ENCODE peak calls at places on chromosomes 5 and 9, in ten cellular contexts. G is ovary; V is naive thymus-derived CD4-positive, alpha-beta T cell; W is heart left ventricle; H is effector memory CD4-positive, alpha-beta T cell; A is lung; O is neuronal stem cell; K is CD8-positive, alpha-beta T cell; E is MG63; Z is endodermal cell. N is an unnamed sample. For H3K36me3 and H3K27me3, the result is how much of the 10 kb centered on the place peaks cover.

GRCh38 chr9:137491735-137492432 is 32.8 kb upstream of the NSMF start:
- DNase-seq in A (no peak), K (no peak), V (no peak), H (no peak), O (no peak), E (no peak), W (no peak), Z (no peak), G (no peak), N (peak)

GRCh38 chr5:136467632-136468031 is 102.3 kb upstream of the TRPC7 start:
- DNase-seq in W (no peak), O (no peak), K (no peak), H (no peak), G (no peak), Z (no peak), V (no peak), E (no peak), A (no peak), N (no peak)

GRCh38 chr9:137136926-137137607 is 1.9 kb upstream of the GRIN1 start:
- DNase-seq in Z (peak), V (no peak), A (no peak), H (no peak), E (no peak), O (no peak), K (no peak), W (no peak), G (no peak), N (peak)

GRCh38 chr9:126424511-126424910 is 97.9 kb downstream of the MVB12B start:
- DNase-seq in V (no peak), H (no peak), O (no peak), G (no peak), Z (no peak), E (no peak), K (no peak), W (no peak), A (no peak), N (no peak)

GRCh38 chr9:92616199-92617129 is 53.5 kb downstream of the IPPK start:
- DNase-seq in V (no peak), A (no peak), G (peak), E (no peak), Z (no peak), W (no peak), O (no peak), K (no peak), H (no peak), N (no peak)

GRCh38 chr9:89022902-89023301 is 31.6 kb downstream of the S1PR3 start:
- DNase-seq in K (no peak), E (peak), O (no peak), A (peak), Z (no peak), W (peak), G (no peak), V (no peak), H (no peak), N (no peak)

GRCh38 chr9:93217706-93218105 is 33.8 kb downstream of the WNK2 start:
- DNase-seq in Z (no peak), V (no peak), G (no peak), H (no peak), E (no peak), O (no peak), W (no peak), A (no peak), K (no peak), N (no peak)

GRCh38 chr9:136763649-136764035 is 676 bp downstream of the LCN15 start:
- DNase-seq in G (peak), Z (no peak), O (no peak), V (no peak), H (no peak), W (no peak), E (no peak), A (no peak), K (no peak), N (no peak)

GRCh38 chr9:38091310-38092199 is 22.5 kb upstream of the SHB start:
- DNase-seq in A (no peak), E (no peak), K (no peak), G (no peak), O (no peak), W (no peak), Z (peak), H (no peak), V (no peak), N (no peak)

GRCh38 chr5:59357421-59357977 is 536.0 kb downstream of the PDE4D start:
- DNase-seq in H (no peak), W (peak), V (no peak), O (no peak), Z (peak), G (no peak), K (no peak), E (no peak), A (peak), N (no peak)

GRCh38 chr5:64682608-64683007 is 7.7 kb upstream of the SHISAL2B start:
- DNase-seq in O (no peak), G (no peak), V (no peak), A (no peak), E (no peak), Z (peak), H (no peak), K (no peak), W (no peak), N (peak)

GRCh38 chr9:80376180-80376579 is 804.4 kb downstream of the TLE4 start:
- DNase-seq in Z (no peak), H (no peak), A (no peak), W (no peak), V (no peak), G (no peak), E (no peak), K (no peak), O (no peak), N (no peak)

GRCh38 chr5:59923465-59923864 is 29.9 kb upstream of the PDE4D start:
- DNase-seq in A (no peak), Z (peak), E (no peak), G (no peak), V (no peak), O (no peak), W (no peak), H (no peak), K (no peak), N (no peak)

GRCh38 chr9:98168952-98169488 is 23.4 kb downstream of the CORO2A start:
- DNase-seq in O (no peak), Z (peak), E (no peak), K (no peak), V (no peak), G (no peak), H (no peak), W (peak), A (no peak), N (peak)

DNA sequence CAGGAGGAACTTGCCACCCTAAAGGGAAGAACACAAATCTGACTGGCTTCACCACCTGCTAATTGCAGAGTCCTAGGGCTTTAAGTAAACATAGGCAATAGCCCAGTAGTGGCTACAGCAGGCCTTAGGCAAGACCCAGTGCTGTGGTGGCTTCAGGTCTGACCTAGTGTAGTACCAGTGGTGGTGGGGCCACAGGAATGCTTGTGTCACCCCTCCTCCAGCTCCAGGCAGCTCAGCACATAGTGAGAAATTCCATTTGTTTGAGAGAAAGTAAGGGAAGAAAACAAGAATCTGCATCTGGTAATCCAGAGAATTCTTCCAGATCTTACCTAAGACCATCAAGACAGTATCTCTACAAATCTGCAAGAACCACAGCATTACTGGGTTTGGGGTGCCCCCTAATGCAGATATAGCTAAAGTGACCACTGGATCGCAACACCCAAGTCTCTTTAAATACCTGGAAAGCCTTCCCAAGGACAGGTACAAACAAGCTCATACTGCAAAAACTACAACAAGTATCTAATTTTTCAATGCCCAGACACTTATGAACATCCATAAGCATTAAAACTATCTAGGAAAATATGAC is 102.6 kb upstream of the TRPM3 start:
- DNase-seq in Z (peak), H (no peak), K (no peak), E (no peak), A (no peak), V (no peak), W (no peak), O (no peak), G (no peak), N (no peak)
- H3K4me3 ChIP-seq in Z (peak), H (no peak), K (no peak), E (no peak), A (no peak), V (no peak), W (no peak), O (no peak), G (no peak), N (no peak)

DNA sequence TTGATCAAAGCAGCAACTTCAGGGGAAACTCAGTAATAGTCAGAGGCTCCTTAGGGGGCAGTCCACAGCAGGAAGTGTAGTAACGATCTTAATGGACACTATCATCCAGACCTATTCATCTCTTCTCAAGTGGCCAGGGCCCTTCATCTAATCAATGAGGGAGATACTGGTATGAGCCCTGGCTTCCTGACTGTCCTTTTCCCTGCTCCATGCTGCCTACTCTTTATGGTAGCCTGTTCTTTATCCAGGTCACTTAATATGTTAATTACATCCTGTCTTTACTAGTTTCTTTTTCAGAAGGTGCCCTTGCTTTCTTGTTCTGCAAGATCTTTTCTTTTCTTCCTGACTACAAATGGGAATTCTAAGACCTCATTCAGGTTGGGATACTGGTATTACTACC is 197.1 kb downstream of the CAVIN4 start:
- DNase-seq in E (no peak), V (no peak), A (no peak), O (no peak), W (no peak), H (no peak), K (no peak), Z (no peak), G (no peak), N (no peak)
- H3K36me3 ChIP-seq in E (under half), V (under half), A (under half), O (under half), W (under half), H (under half), K (under half), Z (under half), G (under half), N (under half)

GRCh38 chr5:126428421-126428820 is 5.2 kb downstream of the GRAMD2B start:
- DNase-seq in A (no peak), V (no peak), Z (no peak), H (no peak), O (no peak), K (no peak), E (no peak), W (no peak), G (no peak), N (no peak)

GRCh38 chr5:126435714-126436113 is 12.5 kb downstream of the GRAMD2B start:
- DNase-seq in Z (no peak), H (no peak), V (no peak), E (no peak), G (no peak), A (no peak), W (no peak), O (no peak), K (no peak), N (no peak)

GRCh38 chr5:126433708-126434107 is 10.5 kb downstream of the GRAMD2B start:
- DNase-seq in A (no peak), W (no peak), V (no peak), O (no peak), H (no peak), K (no peak), Z (no peak), G (no peak), E (no peak), N (no peak)

GRCh38 chr5:126435261-126435660 is 12.1 kb downstream of the GRAMD2B start:
- DNase-seq in E (no peak), A (no peak), Z (no peak), W (no peak), H (no peak), G (no peak), O (no peak), V (no peak), K (no peak), N (no peak)

DNA sequence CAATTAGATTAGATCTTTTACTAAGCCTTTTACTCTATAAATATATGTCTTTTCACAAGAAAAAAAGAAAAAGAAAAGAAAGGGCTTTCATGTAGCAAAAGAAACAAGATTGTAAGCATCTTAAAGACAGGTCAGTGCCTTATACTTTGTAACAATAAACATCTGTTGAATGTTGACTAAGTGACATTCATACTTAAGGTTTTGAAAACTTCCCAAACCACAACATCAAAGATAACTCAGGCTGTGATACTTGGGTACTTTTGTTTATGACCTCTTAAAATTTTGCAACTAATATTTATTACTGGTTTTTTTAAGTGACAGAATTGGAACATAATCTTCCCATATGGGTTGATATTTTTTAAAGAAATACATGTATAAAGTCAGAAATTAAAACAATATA is 7.4 kb downstream of the GRAMD2B start:
- DNase-seq in O (no peak), G (no peak), E (no peak), V (no peak), A (no peak), H (no peak), K (no peak), W (no peak), Z (no peak), N (no peak)
- H3K27me3 ChIP-seq in O (under half), G (under half), E (under half), V (under half), A (under half), H (under half), K (under half), W (under half), Z (under half), N (under half)

GRCh38 chr5:167871091-167871490 is 420.4 kb upstream of the WWC1 start:
- DNase-seq in G (no peak), E (no peak), Z (no peak), A (no peak), O (no peak), W (no peak), K (no peak), H (no peak), V (no peak), N (no peak)

GRCh38 chr5:167866797-167867196 is 424.6 kb upstream of the WWC1 start:
- DNase-seq in G (no peak), A (no peak), V (no peak), Z (no peak), E (no peak), W (no peak), K (no peak), H (no peak), O (no peak), N (no peak)

GRCh38 chr5:167867281-167867680 is 424.2 kb upstream of the WWC1 start:
- DNase-seq in K (no peak), G (no peak), W (no peak), O (no peak), V (no peak), A (no peak), E (no peak), Z (no peak), H (no peak), N (no peak)

GRCh38 chr5:167869125-167869524 is 422.3 kb upstream of the WWC1 start:
- DNase-seq in O (no peak), V (no peak), Z (no peak), E (no peak), H (no peak), G (no peak), W (no peak), A (no peak), K (no peak), N (no peak)

DNA sequence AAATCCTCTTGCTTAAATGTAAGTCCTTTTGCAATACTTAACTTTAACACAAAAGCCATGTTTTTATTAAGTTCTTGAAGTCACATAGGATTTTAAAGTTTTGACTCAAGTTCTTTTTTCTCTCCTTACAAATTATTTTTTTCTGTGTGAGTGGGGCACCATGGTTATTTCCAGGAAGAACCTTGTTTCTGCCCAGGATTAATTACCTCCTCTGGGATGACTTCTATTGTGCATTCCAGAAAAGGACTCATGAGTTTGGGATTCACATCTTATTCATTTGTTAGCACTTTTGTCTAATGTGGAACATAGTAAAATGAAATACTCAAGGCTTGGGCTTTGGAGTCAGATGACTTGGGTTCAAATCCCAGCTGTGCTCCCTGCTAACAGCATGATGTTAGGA is 421.4 kb upstream of the WWC1 start:
- DNase-seq in H (no peak), O (no peak), Z (no peak), E (no peak), A (no peak), W (no peak), K (no peak), V (no peak), G (no peak), N (no peak)
- H3K4me3 ChIP-seq in H (no peak), O (no peak), Z (no peak), E (no peak), A (no peak), W (no peak), K (no peak), V (no peak), G (no peak), N (no peak)

GRCh38 chr5:159003045-159004030 is 96.4 kb downstream of the EBF1 start:
- DNase-seq in O (no peak), Z (no peak), V (no peak), G (no peak), A (no peak), E (peak), H (no peak), K (no peak), W (no peak), N (no peak)
- H3K36me3 ChIP-seq in O (under half), Z (under half), V (under half), G (under half), A (under half), E (under half), H (under half), K (under half), W (under half), N (under half)

GRCh38 chr9:95048225-95049087 is 269.1 kb downstream of the FANCC start:
- DNase-seq in W (peak), E (peak), V (peak), A (peak), H (peak), O (peak), K (peak), G (peak), Z (peak), N (peak)
- H3K27me3 ChIP-seq in W (under half), E (under half), V (under half), A (under half), H (under half), O (under half), K (under half), G (under half), Z (under half), N (under half)

GRCh38 chr9:4937436-4937835 is 47.6 kb upstream of the JAK2 start:
- DNase-seq in A (no peak), H (no peak), Z (no peak), E (no peak), K (no peak), O (no peak), G (no peak), V (peak), W (no peak), N (no peak)

GRCh38 chr9:4934976-4935672 is 49.9 kb upstream of the JAK2 start:
- DNase-seq in G (no peak), W (no peak), O (peak), H (no peak), A (no peak), Z (no peak), V (no peak), K (no peak), E (no peak), N (no peak)

GRCh38 chr9:4933861-4934260 is 51.2 kb upstream of the JAK2 start:
- DNase-seq in W (no peak), E (no peak), H (no peak), G (no peak), V (no peak), O (no peak), K (no peak), A (no peak), Z (no peak), N (no peak)

GRCh38 chr9:4936823-4937222 is 48.2 kb upstream of the JAK2 start:
- DNase-seq in K (no peak), W (no peak), V (no peak), O (no peak), H (no peak), A (no peak), E (no peak), G (no peak), Z (no peak), N (no peak)

GRCh38 chr9:4936277-4936676 is 48.8 kb upstream of the JAK2 start:
- DNase-seq in G (no peak), A (no peak), Z (no peak), V (no peak), O (no peak), K (no peak), E (no peak), W (no peak), H (no peak), N (no peak)
- H3K4me3 ChIP-seq in G (no peak), A (no peak), Z (no peak), V (no peak), O (no peak), K (no peak), E (no peak), W (peak), H (no peak), N (no peak)

DNA sequence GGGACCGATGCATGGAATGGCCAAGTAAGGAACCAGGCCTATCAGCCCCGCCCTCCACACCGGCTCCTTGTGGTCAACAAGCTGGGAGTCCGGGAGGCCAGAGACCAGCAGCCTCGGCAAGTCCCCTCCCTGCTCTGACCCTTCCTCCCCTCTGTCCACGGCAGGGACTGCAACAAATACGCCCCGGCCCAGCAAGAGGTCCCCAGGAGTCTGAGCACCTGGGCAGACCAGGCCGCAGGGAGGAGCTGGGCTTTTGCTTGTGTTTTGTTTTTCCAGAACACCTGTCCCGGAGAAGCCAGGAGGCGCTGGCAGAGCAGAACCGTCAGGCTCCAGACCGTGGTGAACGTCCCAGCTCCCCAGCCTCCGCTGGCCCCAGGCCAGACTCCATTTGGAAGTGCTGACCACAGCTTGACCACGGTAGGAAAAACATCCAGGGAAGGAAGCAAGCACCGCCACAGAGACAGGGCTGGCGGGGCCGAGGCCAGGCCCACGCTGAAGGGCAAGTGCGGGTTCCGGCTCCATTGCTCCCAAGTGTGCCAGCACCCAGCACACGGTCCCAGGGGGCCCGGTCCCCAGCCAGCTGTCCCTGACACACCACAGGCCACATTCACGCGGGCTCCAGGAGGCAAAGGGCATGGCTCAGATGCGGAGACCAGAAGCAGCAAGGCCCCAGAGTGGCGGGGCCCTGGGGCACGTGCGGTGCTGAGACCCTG is 56.6 kb downstream of the VAV2 start:
- DNase-seq in A (peak), K (no peak), Z (no peak), H (no peak), V (no peak), G (peak), W (peak), E (no peak), O (no peak), N (no peak)
- H3K36me3 ChIP-seq in A (under half), K (under half), Z (under half), H (under half), V (under half), G (under half), W (under half), E (under half), O (half or more), N (under half)

N was measured in H7.